ENCODE peak calls at places on chromosomes 3 and 15, in five cellular contexts. R, L, C, V and D are unnamed samples.

GRCh38 chr3:123027292-123028232 is at the start of gene SEMA5B:
- DNase-seq in C (no peak), R (peak), L (no peak), V (peak), D (peak)

GRCh38 chr15:101411588-101411987 is 77.9 kb downstream of the PCSK6 start:
- DNase-seq in L (no peak), R (no peak), C (no peak), V (no peak), D (no peak)

GRCh38 chr3:61868499-61868898 is 307.1 kb downstream of the PTPRG start:
- DNase-seq in C (no peak), R (no peak), V (no peak), L (no peak), D (no peak)

GRCh38 chr3:48243886-48244285 is 3.0 kb downstream of the ZNF589 start:
- DNase-seq in R (no peak), V (no peak), L (no peak), C (no peak), D (no peak)

GRCh38 chr3:52787672-52788625 is 6.6 kb upstream of the ITIH3 start:
- DNase-seq in V (no peak), C (no peak), R (no peak), L (no peak), D (no peak)

GRCh38 chr15:69876030-69876429 is 221.7 kb downstream of the TLE3 start:
- DNase-seq in L (no peak), C (no peak), R (no peak), V (no peak), D (no peak)

GRCh38 chr3:5212625-5213573 is 25.4 kb downstream of the EDEM1 start:
- DNase-seq in R (no peak), L (no peak), C (no peak), V (no peak), D (no peak)

GRCh38 chr3:48997714-48998637 is 7.9 kb downstream of the P4HTM start:
- DNase-seq in C (no peak), R (no peak), L (no peak), V (no peak), D (peak)

GRCh38 chr3:59313365-59313764 is 263.5 kb upstream of the CFAP20DC start:
- DNase-seq in L (no peak), V (peak), C (peak), R (peak), D (peak)

GRCh38 chr3:189167027-189167766 is 4.6 kb upstream of the TPRG1 start:
- DNase-seq in C (peak), V (no peak), L (no peak), R (no peak), D (no peak)

GRCh38 chr3:149701206-149701976 is 43.6 kb upstream of the WWTR1 start:
- DNase-seq in L (no peak), C (no peak), V (no peak), R (peak), D (no peak)

GRCh38 chr15:91980502-91981267 is 127.2 kb downstream of the SLCO3A1 start:
- DNase-seq in R (no peak), V (no peak), C (no peak), L (no peak), D (no peak)
- H3K27ac ChIP-seq in R (no peak), V (peak), C (no peak), L (no peak), D (no peak)

DNA sequence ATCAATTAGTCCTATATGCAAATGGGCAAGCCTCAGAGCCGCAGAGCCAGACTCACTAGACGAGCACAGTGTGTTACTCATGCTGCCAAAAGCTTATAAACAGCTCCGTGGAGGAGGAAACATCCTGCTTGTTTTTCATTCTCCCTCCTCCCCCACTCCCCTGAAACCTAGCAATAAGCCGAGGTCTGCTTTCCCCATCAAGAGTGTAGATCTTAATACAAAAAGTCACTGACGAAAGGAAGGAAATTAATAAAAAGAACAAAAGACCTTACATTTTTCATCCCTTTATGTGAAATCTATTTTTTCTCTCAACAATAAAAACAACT is 88.5 kb downstream of the XXYLT1 start:
- DNase-seq in L (no peak), V (no peak), R (peak), C (no peak), D (no peak)
- H3K27ac ChIP-seq in L (peak), V (peak), R (no peak), C (no peak), D (no peak)

GRCh38 chr15:44706401-44706800 is 4.7 kb downstream of the PATL2 start:
- DNase-seq in C (no peak), R (no peak), L (no peak), V (no peak), D (no peak)
- H3K27ac ChIP-seq in C (no peak), R (no peak), L (no peak), V (no peak), D (no peak)

GRCh38 chr3:66473637-66474036 is 27.2 kb downstream of the LRIG1 start:
- DNase-seq in V (no peak), R (no peak), L (no peak), C (no peak), D (no peak)
- H3K27ac ChIP-seq in V (no peak), R (peak), L (peak), C (no peak), D (no peak)

GRCh38 chr3:40312661-40313226 is 3.2 kb downstream of the EIF1B start:
- DNase-seq in C (no peak), L (no peak), R (no peak), V (no peak), D (no peak)
- H3K27ac ChIP-seq in C (no peak), L (peak), R (no peak), V (peak), D (no peak)

GRCh38 chr3:132661120-132661519 is 991 bp downstream of the UBA5 start:
- DNase-seq in R (no peak), C (no peak), L (no peak), V (no peak), D (no peak)
- H3K27ac ChIP-seq in R (peak), C (peak), L (peak), V (peak), D (peak)